ENCODE peak calls at places on chromosomes 3 and 15, in seven cellular contexts. F is stomach, L is lower lobe of right lung, X is mesothelial cell of epicardium, O is endothelial cell of umbilical vein, W is OCI-LY7, N is AG09309. M is an unnamed sample.

GRCh38 chr15:88301311-88301710 is 44.8 kb upstream of the NTRK3 start:
- DNase-seq in F (no peak), L (no peak), X (no peak), O (no peak), W (no peak), N (no peak), M (no peak)

GRCh38 chr3:178771511-178771910 is 235.3 kb downstream of the KCNMB2 start:
- DNase-seq in F (no peak), L (no peak), X (no peak), O (no peak), W (no peak), N (no peak), M (no peak)

GRCh38 chr3:185253645-185254410 is at the start of gene EHHADH:
- DNase-seq in F (peak), L (peak), X (no peak), O (peak), W (no peak), N (no peak), M (peak)

GRCh38 chr15:54007256-54007655 is 29.0 kb downstream of the UNC13C start:
- DNase-seq in F (no peak), L (no peak), X (no peak), O (no peak), W (no peak), N (no peak), M (no peak)

GRCh38 chr15:51132384-51133139 is 37.9 kb upstream of the TNFAIP8L3 start:
- DNase-seq in F (no peak), L (no peak), X (no peak), O (peak), W (peak), N (peak), M (no peak)

GRCh38 chr3:188687389-188687788 is 484.4 kb upstream of the TPRG1 start:
- DNase-seq in F (no peak), L (no peak), X (no peak), O (peak), W (no peak), N (peak), M (peak)

GRCh38 chr15:57220220-57220619 is 156.1 kb upstream of the CGNL1 start:
- DNase-seq in F (no peak), L (no peak), X (no peak), O (peak), W (no peak), N (peak), M (no peak)

GRCh38 chr3:136350557-136350956 is 100.4 kb downstream of the PCCB start:
- DNase-seq in F (no peak), L (no peak), X (no peak), O (no peak), W (no peak), N (no peak), M (no peak)

DNA sequence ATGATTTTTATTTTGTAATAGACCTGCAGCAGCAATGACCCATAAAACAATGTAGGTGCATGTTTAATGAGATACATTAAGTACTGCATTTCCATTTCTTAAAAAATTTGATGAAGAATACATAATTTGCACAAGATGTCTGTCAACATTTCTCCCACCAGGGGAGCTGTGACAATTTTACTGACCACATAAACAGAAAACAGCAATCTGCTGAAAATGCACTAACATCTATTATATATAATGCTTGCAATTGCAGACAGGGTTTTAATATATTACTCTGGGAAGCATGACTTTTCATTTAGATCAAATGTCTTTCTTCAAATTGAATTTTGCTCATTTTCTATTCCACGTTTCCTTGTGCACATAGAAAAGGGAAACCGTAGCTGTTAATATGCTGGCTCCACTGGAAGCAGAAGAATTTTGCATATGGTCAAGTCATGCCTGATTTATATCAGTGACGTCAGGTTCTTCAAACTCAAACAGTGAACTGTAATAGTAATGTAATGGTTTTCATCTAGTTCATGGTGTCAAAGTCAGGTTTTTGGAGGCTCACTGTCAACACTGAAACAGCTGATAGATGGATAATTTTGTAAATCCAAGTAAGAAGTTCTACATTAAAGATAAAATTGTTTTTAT is 79.8 kb upstream of the IGF1R start:
- DNase-seq in F (no peak), L (no peak), X (no peak), O (no peak), W (no peak), N (no peak), M (no peak)
- TF ChIP-seq CTCF in F (no peak), L (peak), X (peak), O (peak), W (peak), N (peak), M (peak)

DNA sequence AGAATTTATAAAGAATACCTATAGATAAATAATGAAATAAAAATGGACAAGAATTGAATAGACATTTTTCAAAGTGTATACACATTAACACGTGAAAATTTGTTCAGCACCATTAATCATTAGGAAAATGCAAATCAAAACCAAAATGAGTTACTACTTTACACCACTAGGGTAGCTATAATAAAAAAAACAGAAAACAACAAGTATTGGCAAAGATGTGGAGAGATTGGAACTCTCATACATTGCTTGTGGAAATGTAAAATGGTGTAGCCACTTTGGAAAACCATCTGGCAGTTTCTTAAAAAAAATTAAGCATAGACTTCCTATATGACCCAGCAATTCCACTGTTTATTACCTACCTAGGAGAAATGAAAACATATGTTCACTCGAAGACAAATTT is 172.8 kb upstream of the P2RY1 start:
- DNase-seq in F (no peak), L (no peak), X (no peak), O (no peak), W (no peak), N (no peak), M (no peak)
- TF ChIP-seq CTCF in F (no peak), L (no peak), X (peak), O (no peak), W (no peak), N (no peak), M (no peak)

DNA sequence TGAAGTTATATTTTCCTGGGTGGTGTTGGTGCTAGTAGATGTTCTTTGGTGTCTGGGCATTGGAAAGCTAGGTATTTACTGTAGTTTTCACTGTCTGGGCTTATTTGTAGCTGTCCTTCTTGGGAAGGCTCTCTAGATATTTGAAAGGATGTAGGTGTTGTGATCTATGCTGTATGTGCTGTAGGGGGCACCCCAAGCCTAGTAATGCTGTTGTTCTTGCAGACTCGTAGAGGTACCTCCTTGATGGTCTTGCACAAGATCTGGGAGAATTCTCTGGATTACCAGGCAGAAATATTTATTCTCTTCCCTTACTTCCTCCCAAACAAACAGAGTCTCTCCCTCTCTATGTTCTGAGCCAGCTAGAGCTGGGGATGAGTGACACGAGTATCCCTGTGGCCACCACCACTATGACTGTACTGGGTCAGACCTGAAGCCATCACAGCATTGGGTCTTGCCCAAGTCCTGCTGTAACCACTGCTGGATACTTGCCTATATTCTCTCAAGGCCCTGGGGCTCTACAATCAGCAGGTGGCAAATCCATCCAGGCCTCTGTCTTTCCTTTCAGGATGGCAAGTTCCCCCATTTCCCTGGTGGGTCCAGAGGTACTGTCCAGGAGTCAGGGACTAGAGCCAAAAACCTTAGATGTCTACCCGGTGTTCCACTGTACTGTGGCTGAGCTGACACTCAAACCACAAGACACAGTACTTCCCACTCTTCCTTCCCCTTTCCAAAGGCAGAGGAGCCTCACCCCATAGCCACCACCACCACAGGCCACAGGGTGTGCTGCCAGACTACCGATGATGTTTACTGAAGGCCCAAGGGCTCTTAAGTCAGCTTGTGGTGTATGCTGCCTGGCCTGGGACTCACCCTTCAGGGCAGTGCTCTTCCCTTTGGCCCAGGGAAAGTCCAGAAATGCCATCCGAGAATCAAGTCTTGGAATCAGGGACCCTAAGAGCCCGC is 195.2 kb upstream of the DPPA4 start:
- DNase-seq in F (peak), L (no peak), X (no peak), O (no peak), W (peak), N (peak), M (no peak)
- TF ChIP-seq CTCF in F (peak), L (peak), X (peak), O (no peak), W (peak), N (peak), M (no peak)

DNA sequence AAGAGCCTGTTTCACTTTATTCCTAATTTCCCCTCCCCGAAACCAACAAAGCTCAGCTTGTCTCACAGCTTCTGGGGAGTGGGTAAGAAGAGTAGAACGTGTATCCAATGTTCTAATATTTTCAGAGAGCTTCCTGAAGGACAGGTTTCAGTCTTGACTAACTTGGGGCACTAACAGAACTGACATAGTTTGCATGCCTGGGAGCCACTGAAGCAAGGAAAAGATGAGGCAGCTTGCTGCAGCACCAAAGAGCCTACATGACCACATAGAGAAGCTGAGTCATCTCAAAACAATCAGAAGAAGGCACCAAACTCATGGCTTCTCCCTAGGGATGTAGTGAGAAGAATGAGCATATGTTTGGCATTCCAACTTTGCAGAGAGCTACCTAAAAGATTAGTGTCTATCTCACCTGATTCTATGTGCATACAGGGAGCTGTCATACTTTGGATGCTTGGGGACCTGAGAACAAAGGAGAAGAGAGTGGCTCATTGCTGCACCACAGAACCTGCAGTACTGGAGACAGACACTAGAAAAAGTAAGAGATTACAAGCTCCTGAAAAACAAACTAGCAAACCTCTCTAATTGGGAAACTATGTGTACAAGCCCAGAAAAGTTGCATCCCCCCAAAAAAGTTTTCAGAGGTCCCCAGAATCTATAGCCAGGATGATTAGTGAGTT is 86.9 kb downstream of the DCLK3 start:
- DNase-seq in F (no peak), L (no peak), X (no peak), O (no peak), W (no peak), N (peak), M (no peak)
- TF ChIP-seq CTCF in F (no peak), L (no peak), X (no peak), O (no peak), W (no peak), N (peak), M (no peak)

GRCh38 chr15:40762919-40763800 is 708 bp upstream of the GCHFR start:
- DNase-seq in F (peak), L (peak), X (peak), O (peak), W (no peak), N (no peak), M (no peak)

GRCh38 chr15:40764766-40765136 is 883 bp downstream of the GCHFR start:
- DNase-seq in F (no peak), L (no peak), X (no peak), O (no peak), W (peak), N (no peak), M (no peak)

GRCh38 chr15:40766906-40767837 is 2.6 kb upstream of the C15orf62 start:
- DNase-seq in F (no peak), L (peak), X (no peak), O (no peak), W (no peak), N (no peak), M (no peak)

GRCh38 chr15:40766194-40766830 is 2.4 kb downstream of the GCHFR start:
- DNase-seq in F (no peak), L (peak), X (no peak), O (no peak), W (no peak), N (no peak), M (no peak)

DNA sequence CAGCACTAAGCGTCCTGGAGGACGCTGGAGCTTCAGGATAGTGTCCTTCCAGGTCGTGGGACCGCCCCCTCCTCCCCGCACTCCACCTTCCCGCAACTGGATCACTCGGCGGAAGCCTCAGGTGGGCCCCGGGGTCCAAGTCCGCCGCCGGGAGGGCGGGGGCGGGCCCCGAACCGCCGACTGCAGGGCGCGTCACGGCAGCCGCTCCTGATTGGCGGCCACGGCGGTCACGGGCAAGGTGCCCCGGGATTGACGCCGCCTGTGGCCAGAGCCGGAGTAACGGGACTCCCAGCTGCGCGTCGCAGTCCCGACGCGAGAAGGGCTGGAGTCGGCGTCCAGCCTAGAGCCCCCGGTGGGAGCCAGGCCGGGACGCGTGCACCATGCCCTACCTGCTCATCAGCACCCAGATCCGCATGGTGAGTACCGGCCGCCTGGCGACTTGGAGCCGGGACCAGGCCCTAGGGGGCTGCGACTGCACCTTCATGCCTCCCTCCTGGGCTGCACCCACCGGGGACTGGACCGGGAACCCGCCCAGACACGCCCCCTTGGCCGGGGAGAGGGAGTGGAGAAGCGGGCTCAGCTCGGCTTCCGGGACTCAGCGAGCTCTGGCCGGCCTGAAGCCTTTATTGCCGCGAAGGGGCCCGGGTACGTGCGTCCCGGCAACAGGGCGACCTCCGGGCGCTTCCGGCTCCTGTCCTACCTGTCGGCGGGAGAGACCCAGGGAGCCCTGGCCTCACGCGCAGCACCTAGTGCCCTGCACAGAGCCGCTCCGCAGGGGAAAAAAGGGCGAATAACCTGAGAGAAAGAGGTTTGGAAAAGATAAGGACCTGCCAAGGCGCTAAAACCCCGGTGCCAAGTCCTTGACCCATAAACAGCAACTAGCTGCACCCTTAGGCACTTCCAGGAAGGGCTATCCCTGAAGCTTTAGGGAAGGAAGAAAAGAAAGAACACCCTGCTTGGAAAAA is at the start of gene GCHFR:
- DNase-seq in F (peak), L (peak), X (peak), O (peak), W (peak), N (no peak), M (no peak)
- TF ChIP-seq CTCF in F (no peak), L (peak), X (peak), O (no peak), W (peak), N (peak), M (peak)